ENCODE peak calls at places on chromosomes 3 and 15, in four cellular contexts. V is HS-5; T is stimulated activated CD4-positive, alpha-beta T cell treated with anti-CD3 and anti-CD28 coated beads, Interleukin-1b, Interleukin-23, amount 100 ng/mL, for 24 hours; F is fibroblast of pulmonary artery. H is an unnamed sample.
A peak's percentile ranks its signal among the peaks of the same experiment; 100 is the strongest.

GRCh38 chr3:185815391-185816282 is 9.2 kb downstream of the IGF2BP2 start:
- DNase-seq in F (peak; percentile 62), T (no peak), V (no peak), H (no peak)

GRCh38 chr15:62394079-62394478 is 229.0 kb upstream of the C2CD4B start:
- DNase-seq in T (no peak), V (no peak), F (no peak), H (no peak)

GRCh38 chr3:16998236-16998923 is 113.6 kb downstream of the PLCL2 start:
- DNase-seq in V (no peak), T (no peak), F (peak; percentile 45), H (no peak)

GRCh38 chr3:59286791-59287531 is 237.1 kb upstream of the CFAP20DC start:
- DNase-seq in T (no peak), F (no peak), V (no peak), H (no peak)

GRCh38 chr3:43346990-43347749 is 60.8 kb downstream of the SNRK start:
- DNase-seq in V (no peak), F (no peak), T (no peak), H (no peak)

GRCh38 chr3:102530443-102531195 is 95.8 kb downstream of the ZPLD1 start:
- DNase-seq in F (peak; percentile 31), V (peak; percentile 36), T (no peak), H (no peak)

GRCh38 chr3:195073866-195074860 is 196.8 kb downstream of the XXYLT1 start:
- DNase-seq in V (no peak), T (no peak), F (no peak), H (no peak)

GRCh38 chr15:70853270-70853854 is 595 bp downstream of the LARP6 start:
- DNase-seq in T (no peak), V (no peak), F (peak; percentile 63), H (no peak)

GRCh38 chr3:81684739-81685395 is 76.6 kb downstream of the GBE1 start:
- DNase-seq in F (peak; percentile 30), V (no peak), T (no peak), H (no peak)